ENCODE peak calls at places on chromosomes 6 and 20, in nine cellular contexts. F is heart left ventricle, J is brain microvascular endothelial cell, N is ascending aorta, K is spleen, Q is coronary artery, Y is pancreas, R is GM23338, E is heart right ventricle. H is an unnamed sample.

GRCh38 chr6:40582892-40583291 is 4.3 kb downstream of the LRFN2 start:
- DNase-seq in F (no peak), J (no peak), N (no peak), K (no peak), Q (no peak), Y (no peak), R (peak; percentile 36), E (no peak), H (no peak)

GRCh38 chr6:30006170-30007131 is 54.6 kb upstream of the POLR1H start:
- DNase-seq in F (peak; percentile 60), J (no peak), N (peak; percentile 69), K (peak; percentile 78), Q (no peak), Y (peak; percentile 26), R (peak; percentile 53), E (peak; percentile 41), H (no peak)

GRCh38 chr20:15039088-15039762 is 701.8 kb upstream of the FLRT3 start:
- DNase-seq in F (no peak), J (no peak), N (no peak), K (no peak), Q (no peak), Y (no peak), R (no peak), E (no peak), H (no peak)

GRCh38 chr6:82818727-82819126 is 246.9 kb downstream of the UBE3D start:
- DNase-seq in F (no peak), J (peak; percentile 79), N (no peak), K (no peak), Q (no peak), Y (no peak), R (no peak), E (no peak), H (peak; percentile 80)

GRCh38 chr6:4567141-4567540 is 209.1 kb upstream of the CDYL start:
- DNase-seq in F (no peak), J (peak; percentile 25), N (no peak), K (no peak), Q (no peak), Y (no peak), R (no peak), E (no peak), H (no peak)

GRCh38 chr6:17542243-17542642 is 57.9 kb upstream of the FAM8A1 start:
- DNase-seq in F (no peak), J (no peak), N (no peak), K (no peak), Q (no peak), Y (no peak), R (no peak), E (no peak), H (no peak)

GRCh38 chr20:34058831-34059230 is 53.2 kb downstream of the EIF2S2 start:
- DNase-seq in F (no peak), J (no peak), N (no peak), K (no peak), Q (no peak), Y (no peak), R (no peak), E (no peak), H (no peak)

GRCh38 chr6:166955121-166955864 is 1.1 kb downstream of the RNASET2 start:
- DNase-seq in F (peak; percentile 68), J (no peak), N (peak; percentile 69), K (peak; percentile 90), Q (no peak), Y (peak; percentile 25), R (peak; percentile 44), E (peak; percentile 24), H (no peak)

GRCh38 chr6:56644366-56644765 is 1.7 kb upstream of the DST start:
- DNase-seq in F (no peak), J (no peak), N (no peak), K (no peak), Q (no peak), Y (no peak), R (no peak), E (no peak), H (no peak)

GRCh38 chr6:56640374-56640773 is 2.3 kb downstream of the DST start:
- DNase-seq in F (no peak), J (no peak), N (no peak), K (no peak), Q (no peak), Y (no peak), R (no peak), E (no peak), H (no peak)

GRCh38 chr6:56643379-56644089 is 845 bp upstream of the DST start:
- DNase-seq in F (no peak), J (no peak), N (no peak), K (no peak), Q (no peak), Y (no peak), R (no peak), E (no peak), H (no peak)

GRCh38 chr6:56638760-56639159 is 3.9 kb downstream of the DST start:
- DNase-seq in F (no peak), J (no peak), N (no peak), K (no peak), Q (no peak), Y (no peak), R (no peak), E (no peak), H (no peak)

GRCh38 chr6:56642366-56643261 is at the start of gene DST:
- DNase-seq in F (no peak), J (peak; percentile 89), N (no peak), K (no peak), Q (no peak), Y (no peak), R (no peak), E (no peak), H (peak; percentile 84)
- H3K4me3 ChIP-seq in F (no peak within 1 kb of the TSS), J (no peak within 1 kb of the TSS), N (no peak within 1 kb of the TSS), K (no peak within 1 kb of the TSS), Q (peak within 1 kb of the TSS; percentile 8), Y (no peak within 1 kb of the TSS), R (no peak within 1 kb of the TSS), E (no peak within 1 kb of the TSS), H (no peak within 1 kb of the TSS)

DNA sequence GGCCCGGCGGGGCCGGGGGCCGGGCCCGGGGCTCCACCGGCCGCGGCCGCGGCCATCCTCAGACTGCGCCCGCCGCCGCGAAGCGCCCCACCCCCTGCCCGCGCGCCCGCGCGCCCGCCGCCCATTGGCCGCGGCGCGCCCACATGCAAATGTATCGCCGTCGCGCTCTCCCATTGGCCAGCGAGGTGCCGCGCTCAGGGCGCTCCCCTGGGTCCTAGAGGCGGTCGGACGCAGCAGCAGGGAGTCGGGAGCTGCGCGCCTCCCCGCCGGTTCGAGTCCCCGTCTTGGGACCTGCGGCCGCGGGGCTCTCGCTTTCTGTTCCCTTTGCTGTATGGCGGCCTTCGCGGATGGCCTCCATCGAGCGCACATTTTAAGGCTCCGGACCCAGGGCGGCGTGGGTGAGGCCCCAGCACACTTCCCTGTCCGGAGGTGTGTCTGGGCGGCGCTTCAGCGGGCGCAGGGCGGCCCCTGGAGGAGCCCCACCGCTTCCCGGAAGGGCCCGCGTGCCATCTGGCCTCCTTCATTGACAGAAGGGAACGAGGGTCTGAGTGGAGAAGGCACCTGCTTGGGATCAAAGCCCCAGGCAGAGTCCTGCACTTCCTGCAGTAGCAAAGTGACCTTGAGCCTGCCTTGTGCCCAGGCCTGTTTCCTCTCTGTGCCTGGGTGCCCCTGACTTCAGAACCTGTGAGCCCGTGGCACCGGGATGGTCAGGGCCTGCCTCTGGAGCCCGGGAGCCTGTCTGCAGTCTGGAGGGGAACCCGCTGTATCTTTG is at the start of gene CABLES2:
- DNase-seq in F (peak; percentile 97), J (peak; percentile 88), N (peak; percentile 96), K (peak; percentile 97), Q (peak; percentile 94), Y (peak; percentile 93), R (peak; percentile 97), E (peak; percentile 95), H (peak; percentile 50)
- TF ChIP-seq CTCF in F (no peak), J (no peak), N (no peak), K (peak; percentile 50), Q (no peak), Y (no peak), R (no peak), E (peak; percentile 10), H (no peak)

GRCh38 chr6:169215201-169215661 is 38.4 kb downstream of the THBS2 start:
- DNase-seq in F (no peak), J (no peak), N (no peak), K (no peak), Q (no peak), Y (no peak), R (no peak), E (no peak), H (no peak)

GRCh38 chr6:169211881-169212280 is 41.8 kb downstream of the THBS2 start:
- DNase-seq in F (no peak), J (no peak), N (no peak), K (no peak), Q (no peak), Y (no peak), R (no peak), E (no peak), H (no peak)

GRCh38 chr6:169212436-169212835 is 41.2 kb downstream of the THBS2 start:
- DNase-seq in F (no peak), J (no peak), N (no peak), K (no peak), Q (no peak), Y (no peak), R (no peak), E (no peak), H (no peak)

GRCh38 chr6:169213814-169214520 is 39.7 kb downstream of the THBS2 start:
- DNase-seq in F (no peak), J (no peak), N (peak; percentile 68), K (peak; percentile 83), Q (no peak), Y (no peak), R (no peak), E (no peak), H (no peak)

DNA sequence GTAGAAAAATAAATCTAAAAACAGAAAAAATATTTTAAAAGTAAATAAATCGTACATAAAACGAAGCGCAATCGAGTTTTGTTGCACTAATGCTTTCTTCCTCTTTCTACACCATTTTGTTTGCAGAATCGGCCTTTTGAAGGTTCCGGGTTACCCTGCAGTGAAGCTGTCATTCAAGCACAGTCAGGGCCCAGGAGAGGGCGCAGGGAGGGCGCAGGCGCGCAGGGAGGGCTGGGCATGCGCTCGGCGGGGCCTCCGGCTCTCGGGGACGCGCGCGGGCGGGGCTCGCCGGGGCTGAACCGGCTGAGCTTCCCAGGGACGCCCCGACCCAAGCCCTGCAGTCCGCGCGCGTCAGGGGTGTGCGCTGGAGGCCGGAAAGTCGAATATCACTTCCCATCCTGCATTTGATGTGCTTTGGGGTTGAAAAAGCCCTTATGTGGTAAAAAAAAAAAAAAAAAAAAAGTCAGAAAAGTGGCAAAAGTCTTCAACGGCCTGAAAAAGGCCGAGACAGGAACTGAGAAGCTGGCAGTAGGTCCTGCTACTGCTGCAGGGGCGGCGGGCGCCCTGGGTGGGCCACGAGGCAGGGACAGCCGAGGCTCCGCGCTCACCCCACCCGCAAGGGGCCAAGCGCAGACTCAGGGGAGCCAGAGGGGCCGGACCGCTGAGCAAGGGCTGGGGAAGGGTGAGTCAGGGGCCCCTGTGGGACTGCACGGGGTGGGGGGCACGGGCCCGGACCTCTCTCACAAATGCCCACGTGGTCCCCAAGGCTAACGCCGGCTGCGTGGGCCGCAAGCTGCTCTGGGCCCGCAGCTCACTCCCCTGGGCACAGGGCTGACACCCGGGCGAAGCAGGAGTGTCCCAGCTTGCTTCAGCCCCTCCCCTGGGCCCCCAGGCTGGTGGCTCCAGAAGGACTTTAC is 40.5 kb downstream of the THBS2 start:
- DNase-seq in F (peak; percentile 95), J (peak; percentile 84), N (peak; percentile 94), K (peak; percentile 98), Q (peak; percentile 91), Y (peak; percentile 92), R (peak; percentile 88), E (peak; percentile 95), H (no peak)
- H3K4me3 ChIP-seq in F (peak overlapping the region; percentile 33), J (no peak overlapping the region), N (peak overlapping the region; percentile 45), K (peak overlapping the region; percentile 30), Q (peak overlapping the region; percentile 59), Y (no peak overlapping the region), R (peak overlapping the region; percentile 21), E (peak overlapping the region; percentile 46), H (peak overlapping the region; percentile 12)

DNA sequence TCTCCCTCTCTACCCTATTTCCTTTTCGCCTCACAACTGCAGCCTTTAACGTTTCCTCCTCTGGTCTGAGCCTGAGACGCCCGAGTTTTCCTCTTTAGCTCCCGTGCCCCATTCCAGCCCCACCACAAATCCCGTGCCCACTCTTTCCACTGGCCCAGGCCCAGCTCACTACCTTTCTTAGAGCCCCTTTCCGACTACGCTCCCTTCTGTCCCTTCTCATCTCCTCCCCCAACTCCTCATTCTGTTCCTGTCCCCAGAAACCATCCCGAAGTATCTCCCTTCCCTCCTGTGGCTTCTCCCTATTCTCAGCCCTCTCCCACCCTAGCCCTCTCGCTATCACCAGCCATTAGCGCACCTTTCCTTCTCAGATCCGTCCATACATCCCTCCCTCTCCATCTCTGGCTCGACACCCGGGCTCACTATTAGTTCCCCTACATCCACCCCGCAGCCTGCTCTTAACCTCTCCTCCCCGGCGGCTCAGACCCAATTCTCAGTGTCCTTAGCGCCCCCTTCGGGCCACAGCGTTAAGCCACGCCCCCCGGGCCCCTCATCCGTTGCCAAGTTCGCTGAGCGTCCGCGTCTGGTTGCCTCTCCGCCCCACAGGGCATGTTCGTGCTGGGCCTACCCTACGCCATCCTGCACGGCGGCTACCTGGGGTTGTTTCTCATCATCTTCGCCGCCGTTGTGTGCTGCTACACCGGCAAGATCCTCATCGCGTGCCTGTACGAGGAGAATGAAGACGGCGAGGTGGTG is 2.7 kb downstream of the SLC32A1 start:
- DNase-seq in F (no peak), J (no peak), N (no peak), K (no peak), Q (no peak), Y (no peak), R (peak; percentile 98), E (no peak), H (no peak)
- TF ChIP-seq CTCF in F (no peak), J (peak; percentile 54), N (no peak), K (peak; percentile 18), Q (no peak), Y (no peak), R (peak; percentile 75), E (peak; percentile 45), H (peak; percentile 32)

H was measured in AG04449.